ENCODE peak calls at places on chromosomes 13 and 19, in nine cellular contexts. One of them, this sample, is unnamed.
A peak's percentile ranks its signal among the peaks of the same experiment; 100 is the strongest.

GRCh38 chr13:51601601-51602348 is 17.5 kb downstream of the WDFY2 start:
- DNase-seq in Kasumi-1: peak; percentile 18
- DNase-seq in epithelial cell of prostate: no peak
- DNase-seq in retinal pigment epithelial cell: no peak
- DNase-seq in esophagus squamous epithelium: no peak
- DNase-seq in HT-29: peak; percentile 82
- DNase-seq in natural killer cell: no peak
- DNase-seq in fibroblast of mammary gland: no peak
- DNase-seq in NAMALWA: no peak
- DNase-seq in this sample: peak; percentile 82

GRCh38 chr13:32932376-32932775 is 83.8 kb upstream of the KL start:
- DNase-seq in Kasumi-1: no peak
- DNase-seq in epithelial cell of prostate: no peak
- DNase-seq in retinal pigment epithelial cell: no peak
- DNase-seq in esophagus squamous epithelium: no peak
- DNase-seq in HT-29: no peak
- DNase-seq in natural killer cell: no peak
- DNase-seq in fibroblast of mammary gland: peak; percentile 20
- DNase-seq in NAMALWA: no peak
- DNase-seq in this sample: no peak

GRCh38 chr13:40452741-40453665 is 213.4 kb downstream of the FOXO1 start:
- DNase-seq in Kasumi-1: no peak
- DNase-seq in epithelial cell of prostate: peak; percentile 97
- DNase-seq in retinal pigment epithelial cell: no peak
- DNase-seq in esophagus squamous epithelium: no peak
- DNase-seq in HT-29: peak; percentile 85
- DNase-seq in natural killer cell: no peak
- DNase-seq in fibroblast of mammary gland: peak; percentile 48
- DNase-seq in NAMALWA: no peak
- DNase-seq in this sample: no peak

GRCh38 chr13:113888701-113889330 is 24.9 kb upstream of the GAS6 start:
- DNase-seq in Kasumi-1: no peak
- DNase-seq in epithelial cell of prostate: no peak
- DNase-seq in retinal pigment epithelial cell: no peak
- DNase-seq in esophagus squamous epithelium: no peak
- DNase-seq in HT-29: no peak
- DNase-seq in natural killer cell: no peak
- DNase-seq in fibroblast of mammary gland: no peak
- DNase-seq in NAMALWA: no peak
- DNase-seq in this sample: no peak

GRCh38 chr13:105908581-105908980 is 626.9 kb downstream of the EFNB2 start:
- DNase-seq in Kasumi-1: peak; percentile 73
- DNase-seq in epithelial cell of prostate: no peak
- DNase-seq in retinal pigment epithelial cell: no peak
- DNase-seq in esophagus squamous epithelium: no peak
- DNase-seq in HT-29: no peak
- DNase-seq in natural killer cell: no peak
- DNase-seq in fibroblast of mammary gland: no peak
- DNase-seq in NAMALWA: no peak
- DNase-seq in this sample: peak; percentile 59

GRCh38 chr19:50516456-50516855 is 2.7 kb upstream of the ASPDH start:
- DNase-seq in Kasumi-1: no peak
- DNase-seq in epithelial cell of prostate: no peak
- DNase-seq in retinal pigment epithelial cell: no peak
- DNase-seq in esophagus squamous epithelium: no peak
- DNase-seq in HT-29: no peak
- DNase-seq in natural killer cell: no peak
- DNase-seq in fibroblast of mammary gland: no peak
- DNase-seq in NAMALWA: no peak
- DNase-seq in this sample: no peak

GRCh38 chr13:30725331-30726085 is 9.8 kb upstream of the ALOX5AP start:
- DNase-seq in Kasumi-1: no peak
- DNase-seq in epithelial cell of prostate: no peak
- DNase-seq in retinal pigment epithelial cell: no peak
- DNase-seq in esophagus squamous epithelium: no peak
- DNase-seq in HT-29: no peak
- DNase-seq in natural killer cell: no peak
- DNase-seq in fibroblast of mammary gland: peak; percentile 63
- DNase-seq in NAMALWA: no peak
- DNase-seq in this sample: no peak

GRCh38 chr19:7871530-7872305 is 2.5 kb downstream of the PRR36 start:
- DNase-seq in Kasumi-1: peak; percentile 90
- DNase-seq in epithelial cell of prostate: no peak
- DNase-seq in retinal pigment epithelial cell: peak; percentile 59
- DNase-seq in esophagus squamous epithelium: no peak
- DNase-seq in HT-29: peak; percentile 90
- DNase-seq in natural killer cell: peak; percentile 69
- DNase-seq in fibroblast of mammary gland: peak; percentile 90
- DNase-seq in NAMALWA: peak; percentile 94
- DNase-seq in this sample: peak; percentile 91

GRCh38 chr19:53504903-53505302 is 33.0 kb upstream of the ZNF331 start:
- DNase-seq in Kasumi-1: no peak
- DNase-seq in epithelial cell of prostate: no peak
- DNase-seq in retinal pigment epithelial cell: no peak
- DNase-seq in esophagus squamous epithelium: no peak
- DNase-seq in HT-29: no peak
- DNase-seq in natural killer cell: no peak
- DNase-seq in fibroblast of mammary gland: peak; percentile 27
- DNase-seq in NAMALWA: no peak
- DNase-seq in this sample: no peak

GRCh38 chr19:34104099-34104498 is 68.2 kb upstream of the LSM14A start:
- DNase-seq in Kasumi-1: peak; percentile 90
- DNase-seq in epithelial cell of prostate: no peak
- DNase-seq in retinal pigment epithelial cell: no peak
- DNase-seq in esophagus squamous epithelium: no peak
- DNase-seq in HT-29: no peak
- DNase-seq in natural killer cell: no peak
- DNase-seq in fibroblast of mammary gland: no peak
- DNase-seq in NAMALWA: peak; percentile 25
- DNase-seq in this sample: peak; percentile 51

GRCh38 chr13:48942131-48942530 is 33.6 kb upstream of the FNDC3A start:
- DNase-seq in Kasumi-1: no peak
- DNase-seq in epithelial cell of prostate: no peak
- DNase-seq in retinal pigment epithelial cell: no peak
- DNase-seq in esophagus squamous epithelium: no peak
- DNase-seq in HT-29: no peak
- DNase-seq in natural killer cell: no peak
- DNase-seq in fibroblast of mammary gland: peak; percentile 82
- DNase-seq in NAMALWA: no peak
- DNase-seq in this sample: no peak

GRCh38 chr19:30338878-30339623 is 33.1 kb upstream of the ZNF536 start:
- DNase-seq in Kasumi-1: no peak
- DNase-seq in epithelial cell of prostate: no peak
- DNase-seq in retinal pigment epithelial cell: no peak
- DNase-seq in esophagus squamous epithelium: no peak
- DNase-seq in HT-29: no peak
- DNase-seq in natural killer cell: no peak
- DNase-seq in fibroblast of mammary gland: no peak
- DNase-seq in NAMALWA: no peak
- DNase-seq in this sample: no peak

GRCh38 chr19:6803036-6803404 is 30.5 kb downstream of the VAV1 start:
- DNase-seq in Kasumi-1: no peak
- DNase-seq in epithelial cell of prostate: no peak
- DNase-seq in retinal pigment epithelial cell: no peak
- DNase-seq in esophagus squamous epithelium: no peak
- DNase-seq in HT-29: no peak
- DNase-seq in natural killer cell: peak; percentile 27
- DNase-seq in fibroblast of mammary gland: no peak
- DNase-seq in NAMALWA: peak; percentile 79
- DNase-seq in this sample: no peak

GRCh38 chr19:55913643-55914268 is 18.4 kb downstream of the NLRP13 start:
- DNase-seq in Kasumi-1: no peak
- DNase-seq in epithelial cell of prostate: no peak
- DNase-seq in retinal pigment epithelial cell: no peak
- DNase-seq in esophagus squamous epithelium: no peak
- DNase-seq in HT-29: peak; percentile 67
- DNase-seq in natural killer cell: no peak
- DNase-seq in fibroblast of mammary gland: no peak
- DNase-seq in NAMALWA: peak; percentile 33
- DNase-seq in this sample: peak; percentile 38

GRCh38 chr13:110339263-110339662 is 32.2 kb downstream of the COL4A2 start:
- DNase-seq in Kasumi-1: no peak
- DNase-seq in epithelial cell of prostate: no peak
- DNase-seq in retinal pigment epithelial cell: no peak
- DNase-seq in esophagus squamous epithelium: no peak
- DNase-seq in HT-29: no peak
- DNase-seq in natural killer cell: no peak
- DNase-seq in fibroblast of mammary gland: no peak
- DNase-seq in NAMALWA: no peak
- DNase-seq in this sample: no peak

GRCh38 chr13:54379461-54379860 is 1350.8 kb downstream of the OLFM4 start:
- DNase-seq in Kasumi-1: no peak
- DNase-seq in epithelial cell of prostate: no peak
- DNase-seq in retinal pigment epithelial cell: no peak
- DNase-seq in esophagus squamous epithelium: no peak
- DNase-seq in HT-29: no peak
- DNase-seq in natural killer cell: no peak
- DNase-seq in fibroblast of mammary gland: no peak
- DNase-seq in NAMALWA: no peak
- DNase-seq in this sample: no peak

GRCh38 chr13:42047561-42048322 is 706 bp upstream of the DGKH start:
- DNase-seq in Kasumi-1: peak; percentile 56
- DNase-seq in epithelial cell of prostate: no peak
- DNase-seq in retinal pigment epithelial cell: no peak
- DNase-seq in esophagus squamous epithelium: no peak
- DNase-seq in HT-29: peak; percentile 92
- DNase-seq in natural killer cell: no peak
- DNase-seq in fibroblast of mammary gland: peak; percentile 73
- DNase-seq in NAMALWA: no peak
- DNase-seq in this sample: peak; percentile 53

GRCh38 chr13:100870898-100871297 is 196.3 kb upstream of the TMTC4 start:
- DNase-seq in Kasumi-1: no peak
- DNase-seq in epithelial cell of prostate: no peak
- DNase-seq in retinal pigment epithelial cell: no peak
- DNase-seq in esophagus squamous epithelium: no peak
- DNase-seq in HT-29: no peak
- DNase-seq in natural killer cell: no peak
- DNase-seq in fibroblast of mammary gland: no peak
- DNase-seq in NAMALWA: no peak
- DNase-seq in this sample: no peak

GRCh38 chr19:6357995-6358394 is 3.3 kb upstream of the CLPP start:
- DNase-seq in Kasumi-1: no peak
- DNase-seq in epithelial cell of prostate: no peak
- DNase-seq in retinal pigment epithelial cell: no peak
- DNase-seq in esophagus squamous epithelium: no peak
- DNase-seq in HT-29: no peak
- DNase-seq in natural killer cell: no peak
- DNase-seq in fibroblast of mammary gland: no peak
- DNase-seq in NAMALWA: no peak
- DNase-seq in this sample: no peak

GRCh38 chr19:55152017-55152416 is 3.0 kb upstream of the TNNT1 start:
- DNase-seq in Kasumi-1: no peak
- DNase-seq in epithelial cell of prostate: no peak
- DNase-seq in retinal pigment epithelial cell: no peak
- DNase-seq in esophagus squamous epithelium: no peak
- DNase-seq in HT-29: peak; percentile 53
- DNase-seq in natural killer cell: no peak
- DNase-seq in fibroblast of mammary gland: no peak
- DNase-seq in NAMALWA: no peak
- DNase-seq in this sample: no peak

GRCh38 chr19:51460164-51460992 is 2.1 kb upstream of the SIGLEC8 start:
- DNase-seq in Kasumi-1: peak; percentile 79
- DNase-seq in epithelial cell of prostate: no peak
- DNase-seq in retinal pigment epithelial cell: no peak
- DNase-seq in esophagus squamous epithelium: no peak
- DNase-seq in HT-29: no peak
- DNase-seq in natural killer cell: no peak
- DNase-seq in fibroblast of mammary gland: peak; percentile 4
- DNase-seq in NAMALWA: no peak
- DNase-seq in this sample: peak; percentile 72

GRCh38 chr19:1799695-1800342 is 12.3 kb downstream of the ATP8B3 start:
- DNase-seq in Kasumi-1: no peak
- DNase-seq in epithelial cell of prostate: no peak
- DNase-seq in retinal pigment epithelial cell: no peak
- DNase-seq in esophagus squamous epithelium: no peak
- DNase-seq in HT-29: no peak
- DNase-seq in natural killer cell: no peak
- DNase-seq in fibroblast of mammary gland: no peak
- DNase-seq in NAMALWA: no peak
- DNase-seq in this sample: no peak

GRCh38 chr19:10362259-10362658 is 18.1 kb downstream of the TYK2 start:
- DNase-seq in Kasumi-1: no peak
- DNase-seq in epithelial cell of prostate: no peak
- DNase-seq in retinal pigment epithelial cell: no peak
- DNase-seq in esophagus squamous epithelium: no peak
- DNase-seq in HT-29: no peak
- DNase-seq in natural killer cell: no peak
- DNase-seq in fibroblast of mammary gland: no peak
- DNase-seq in NAMALWA: no peak
- DNase-seq in this sample: no peak

GRCh38 chr19:38583219-38583984 is 34.4 kb downstream of the MAP4K1 start:
- DNase-seq in Kasumi-1: no peak
- DNase-seq in epithelial cell of prostate: no peak
- DNase-seq in retinal pigment epithelial cell: no peak
- DNase-seq in esophagus squamous epithelium: no peak
- DNase-seq in HT-29: no peak
- DNase-seq in natural killer cell: no peak
- DNase-seq in fibroblast of mammary gland: no peak
- DNase-seq in NAMALWA: no peak
- DNase-seq in this sample: no peak

GRCh38 chr19:10393137-10393536 is 10.2 kb downstream of the CDC37 start:
- DNase-seq in Kasumi-1: no peak
- DNase-seq in epithelial cell of prostate: no peak
- DNase-seq in retinal pigment epithelial cell: no peak
- DNase-seq in esophagus squamous epithelium: no peak
- DNase-seq in HT-29: no peak
- DNase-seq in natural killer cell: no peak
- DNase-seq in fibroblast of mammary gland: no peak
- DNase-seq in NAMALWA: no peak
- DNase-seq in this sample: no peak

GRCh38 chr13:112032186-112032835 is 34.6 kb upstream of the SOX1 start:
- DNase-seq in Kasumi-1: no peak
- DNase-seq in epithelial cell of prostate: peak; percentile 8
- DNase-seq in retinal pigment epithelial cell: no peak
- DNase-seq in esophagus squamous epithelium: no peak
- DNase-seq in HT-29: no peak
- DNase-seq in natural killer cell: no peak
- DNase-seq in fibroblast of mammary gland: peak; percentile 4
- DNase-seq in NAMALWA: no peak
- DNase-seq in this sample: no peak

GRCh38 chr13:24012648-24013047 is 115.3 kb upstream of the C1QTNF9B start:
- DNase-seq in Kasumi-1: no peak
- DNase-seq in epithelial cell of prostate: no peak
- DNase-seq in retinal pigment epithelial cell: no peak
- DNase-seq in esophagus squamous epithelium: no peak
- DNase-seq in HT-29: no peak
- DNase-seq in natural killer cell: no peak
- DNase-seq in fibroblast of mammary gland: no peak
- DNase-seq in NAMALWA: no peak
- DNase-seq in this sample: no peak

GRCh38 chr19:45401815-45402468 is 2.9 kb downstream of the PPP1R13L start:
- DNase-seq in Kasumi-1: no peak
- DNase-seq in epithelial cell of prostate: no peak
- DNase-seq in retinal pigment epithelial cell: no peak
- DNase-seq in esophagus squamous epithelium: no peak
- DNase-seq in HT-29: no peak
- DNase-seq in natural killer cell: no peak
- DNase-seq in fibroblast of mammary gland: no peak
- DNase-seq in NAMALWA: no peak
- DNase-seq in this sample: no peak

GRCh38 chr13:102569488-102569887 is 27.3 kb upstream of the TPP2 start:
- DNase-seq in Kasumi-1: no peak
- DNase-seq in epithelial cell of prostate: no peak
- DNase-seq in retinal pigment epithelial cell: no peak
- DNase-seq in esophagus squamous epithelium: no peak
- DNase-seq in HT-29: no peak
- DNase-seq in natural killer cell: no peak
- DNase-seq in fibroblast of mammary gland: peak; percentile 78
- DNase-seq in NAMALWA: no peak
- DNase-seq in this sample: no peak

GRCh38 chr19:2385053-2385721 is 25.1 kb downstream of the TMPRSS9 start:
- DNase-seq in Kasumi-1: peak; percentile 24
- DNase-seq in epithelial cell of prostate: peak; percentile 80
- DNase-seq in retinal pigment epithelial cell: peak; percentile 26
- DNase-seq in esophagus squamous epithelium: no peak
- DNase-seq in HT-29: peak; percentile 80
- DNase-seq in natural killer cell: no peak
- DNase-seq in fibroblast of mammary gland: peak; percentile 95
- DNase-seq in NAMALWA: no peak
- DNase-seq in this sample: peak; percentile 54

GRCh38 chr19:57978586-57979289 is 4.4 kb upstream of the C19orf18 start:
- DNase-seq in Kasumi-1: no peak
- DNase-seq in epithelial cell of prostate: no peak
- DNase-seq in retinal pigment epithelial cell: no peak
- DNase-seq in esophagus squamous epithelium: no peak
- DNase-seq in HT-29: peak; percentile 11
- DNase-seq in natural killer cell: no peak
- DNase-seq in fibroblast of mammary gland: peak; percentile 8
- DNase-seq in NAMALWA: no peak
- DNase-seq in this sample: peak; percentile 21

This sample was measured in KBM-7.